ENCODE peak calls at places on chromosome 1, in nine cellular contexts. R is skeletal muscle cell; K is activated effector memory CD4-positive, alpha-beta T cell treated with anti-CD3 and anti-CD28 coated beads, Interleukin-2, amount 50 U/mL, for 16 hours; C is foreskin melanocyte; F is activated CD4-positive, alpha-beta T cell treated with anti-CD3 and anti-CD28 coated beads, Interleukin-2, amount 50 U/mL, for 1 hour; E is CD4-positive, alpha-beta T cell; Y is cardiac muscle cell; S is HFFc6; D is tibial artery. X is an unnamed sample.

GRCh38 chr1:1157426-1157913 is 16.2 kb upstream of the TTLL10 start:
- DNase-seq in R (peak; percentile 41), K (peak; percentile 85), C (peak; percentile 74), F (peak; percentile 48), E (peak; percentile 40), Y (peak; percentile 96), S (peak; percentile 77), D (peak; percentile 92), X (peak; percentile 96)

GRCh38 chr1:59879556-59879955 is 47.0 kb downstream of the CYP2J2 start:
- DNase-seq in R (peak; percentile 11), K (peak; percentile 68), C (peak; percentile 35), F (peak; percentile 37), E (peak; percentile 11), Y (peak; percentile 90), S (peak; percentile 57), D (no peak), X (no peak)

GRCh38 chr1:97870574-97870973 is 50.3 kb downstream of the DPYD start:
- DNase-seq in R (no peak), K (no peak), C (no peak), F (no peak), E (no peak), Y (no peak), S (no peak), D (no peak), X (no peak)

GRCh38 chr1:213884942-213885341 is 102.8 kb upstream of the PROX1 start:
- DNase-seq in R (no peak), K (no peak), C (no peak), F (no peak), E (no peak), Y (no peak), S (no peak), D (no peak), X (no peak)

GRCh38 chr1:87394462-87394861 is 65.8 kb downstream of the LMO4 start:
- DNase-seq in R (no peak), K (no peak), C (no peak), F (no peak), E (no peak), Y (no peak), S (no peak), D (no peak), X (no peak)

GRCh38 chr1:234188454-234188792 is 184.8 kb upstream of the COA6 start:
- DNase-seq in R (no peak), K (no peak), C (no peak), F (no peak), E (no peak), Y (no peak), S (no peak), D (no peak), X (no peak)

GRCh38 chr1:30371179-30371788 is 352.1 kb downstream of the MATN1 start:
- DNase-seq in R (no peak), K (no peak), C (no peak), F (no peak), E (no peak), Y (no peak), S (no peak), D (peak; percentile 44), X (no peak)

GRCh38 chr1:231016966-231017365 is 23.1 kb downstream of the FAM89A start:
- DNase-seq in R (no peak), K (no peak), C (no peak), F (no peak), E (no peak), Y (no peak), S (no peak), D (no peak), X (no peak)

GRCh38 chr1:92459871-92460320 is 26.8 kb downstream of the GFI1 start:
- DNase-seq in R (no peak), K (no peak), C (no peak), F (no peak), E (no peak), Y (peak; percentile 23), S (no peak), D (no peak), X (no peak)

GRCh38 chr1:83934550-83934949 is 64.4 kb downstream of the TTLL7 start:
- DNase-seq in R (no peak), K (no peak), C (no peak), F (no peak), E (no peak), Y (no peak), S (no peak), D (no peak), X (no peak)

GRCh38 chr1:26761217-26761616 is 26.5 kb upstream of the PIGV start:
- DNase-seq in R (no peak), K (no peak), C (no peak), F (no peak), E (no peak), Y (no peak), S (no peak), D (no peak), X (no peak)

GRCh38 chr1:201904579-201904978 is 15.9 kb downstream of the SHISA4 start:
- DNase-seq in R (peak; percentile 84), K (no peak), C (no peak), F (no peak), E (no peak), Y (peak; percentile 95), S (peak; percentile 67), D (peak; percentile 91), X (no peak)

GRCh38 chr1:153775432-153776311 is 465 bp downstream of the SLC27A3 start:
- DNase-seq in R (no peak), K (peak; percentile 85), C (no peak), F (peak; percentile 61), E (peak; percentile 42), Y (peak; percentile 75), S (peak; percentile 35), D (peak; percentile 92), X (peak; percentile 89)